ENCODE peak calls at places on chromosomes 2 and 18, in nine cellular contexts. C is AG10803, E is Calu3, F is fibroblast of pulmonary artery, B is brain microvascular endothelial cell, G is fibroblast of mammary gland, R is dorsolateral prefrontal cortex, J is mucosa of descending colon, M is endothelial cell. T is an unnamed sample.

GRCh38 chr2:3198119-3198518 is 179.5 kb downstream of the EIPR1 start:
- DNase-seq in C (no peak), E (no peak), F (no peak), B (no peak), G (peak), R (peak), J (no peak), M (peak), T (peak)

GRCh38 chr2:12819098-12819465 is 102.3 kb downstream of the TRIB2 start:
- DNase-seq in C (peak), E (peak), F (peak), B (peak), G (peak), R (no peak), J (peak), M (no peak), T (peak)

GRCh38 chr2:45276914-45277313 is 267.7 kb upstream of the SIX2 start:
- DNase-seq in C (no peak), E (peak), F (peak), B (peak), G (peak), R (no peak), J (no peak), M (no peak), T (peak)

GRCh38 chr2:168210216-168210897 is 37.0 kb downstream of the STK39 start:
- DNase-seq in C (peak), E (no peak), F (no peak), B (no peak), G (no peak), R (no peak), J (no peak), M (no peak), T (peak)

GRCh38 chr2:54724560-54725342 is 1.3 kb downstream of the EML6 start:
- DNase-seq in C (peak), E (peak), F (no peak), B (no peak), G (no peak), R (peak), J (peak), M (peak), T (no peak)

GRCh38 chr2:239893236-239893515 is 132.0 kb downstream of the NDUFA10 start:
- DNase-seq in C (no peak), E (no peak), F (no peak), B (no peak), G (no peak), R (no peak), J (no peak), M (no peak), T (no peak)

GRCh38 chr18:55844373-55844772 is 256.4 kb upstream of the TCF4 start:
- DNase-seq in C (no peak), E (no peak), F (no peak), B (no peak), G (no peak), R (no peak), J (no peak), M (no peak), T (no peak)

GRCh38 chr18:76983613-76984051 is 149.0 kb downstream of the MBP start:
- DNase-seq in C (no peak), E (no peak), F (no peak), B (no peak), G (no peak), R (no peak), J (no peak), M (no peak), T (no peak)

GRCh38 chr2:240787521-240788472 is 32.2 kb downstream of the KIF1A start:
- DNase-seq in C (no peak), E (no peak), F (no peak), B (no peak), G (no peak), R (peak), J (no peak), M (no peak), T (no peak)

GRCh38 chr18:75406491-75407445 is 20.7 kb downstream of the SMIM21 start:
- DNase-seq in C (no peak), E (no peak), F (peak), B (peak), G (peak), R (no peak), J (no peak), M (no peak), T (peak)

GRCh38 chr2:240997856-240998705 is at the start of gene SNED1:
- DNase-seq in C (peak), E (peak), F (peak), B (peak), G (peak), R (peak), J (peak), M (peak), T (peak)

GRCh38 chr18:48836806-48837615 is 113.8 kb downstream of the SMAD7 start:
- DNase-seq in C (no peak), E (no peak), F (no peak), B (no peak), G (no peak), R (no peak), J (no peak), M (no peak), T (no peak)

GRCh38 chr2:20682166-20682565 is 15.2 kb downstream of the GDF7 start:
- DNase-seq in C (no peak), E (no peak), F (peak), B (peak), G (no peak), R (no peak), J (no peak), M (peak), T (no peak)

GRCh38 chr18:79912994-79913831 is 38.2 kb downstream of the SLC66A2 start:
- DNase-seq in C (no peak), E (no peak), F (no peak), B (no peak), G (no peak), R (no peak), J (no peak), M (no peak), T (no peak)

GRCh38 chr2:173149491-173149890 is 73.8 kb downstream of the MAP3K20 start:
- DNase-seq in C (no peak), E (no peak), F (no peak), B (no peak), G (no peak), R (no peak), J (no peak), M (no peak), T (no peak)

GRCh38 chr2:234674781-234675201 is 177.9 kb upstream of the ARL4C start:
- DNase-seq in C (peak), E (no peak), F (peak), B (peak), G (peak), R (no peak), J (no peak), M (no peak), T (peak)

GRCh38 chr2:47051562-47051961 is 103.5 kb downstream of the STPG4 start:
- DNase-seq in C (no peak), E (no peak), F (no peak), B (no peak), G (no peak), R (no peak), J (no peak), M (no peak), T (no peak)

GRCh38 chr2:20093263-20094141 is 42.1 kb upstream of the LAPTM4A start:
- DNase-seq in C (peak), E (peak), F (peak), B (peak), G (peak), R (no peak), J (peak), M (peak), T (peak)

GRCh38 chr2:100704156-100704555 is 115.8 kb upstream of the NPAS2 start:
- DNase-seq in C (no peak), E (no peak), F (no peak), B (no peak), G (no peak), R (no peak), J (no peak), M (no peak), T (no peak)

GRCh38 chr2:40287201-40287600 is 164.7 kb downstream of the SLC8A1 start:
- DNase-seq in C (peak), E (no peak), F (peak), B (no peak), G (peak), R (no peak), J (no peak), M (no peak), T (no peak)

GRCh38 chr2:212227755-212228154 is 310.8 kb downstream of the ERBB4 start:
- DNase-seq in C (peak), E (peak), F (peak), B (peak), G (peak), R (no peak), J (peak), M (no peak), T (peak)

GRCh38 chr2:9658972-9659371 is 28.2 kb upstream of the YWHAQ start:
- DNase-seq in C (peak), E (no peak), F (no peak), B (peak), G (peak), R (no peak), J (no peak), M (no peak), T (peak)

GRCh38 chr2:121121661-121122060 is 163.3 kb downstream of the TFCP2L1 start:
- DNase-seq in C (no peak), E (no peak), F (no peak), B (no peak), G (no peak), R (no peak), J (no peak), M (no peak), T (no peak)

GRCh38 chr18:21769206-21769605 is 28.6 kb downstream of the MIB1 start:
- DNase-seq in C (peak), E (no peak), F (no peak), B (no peak), G (peak), R (no peak), J (no peak), M (no peak), T (no peak)

GRCh38 chr18:55878224-55878623 is 290.2 kb upstream of the TCF4 start:
- DNase-seq in C (no peak), E (no peak), F (peak), B (peak), G (peak), R (no peak), J (no peak), M (no peak), T (peak)

GRCh38 chr2:19800796-19801195 is 101.0 kb downstream of the TTC32 start:
- DNase-seq in C (no peak), E (no peak), F (no peak), B (no peak), G (no peak), R (no peak), J (no peak), M (no peak), T (no peak)

GRCh38 chr18:10131783-10132381 is 218.1 kb downstream of the VAPA start:
- DNase-seq in C (no peak), E (peak), F (no peak), B (no peak), G (no peak), R (peak), J (no peak), M (peak), T (peak)

GRCh38 chr2:233422050-233422639 is 67.9 kb downstream of the DGKD start:
- DNase-seq in C (no peak), E (peak), F (no peak), B (no peak), G (no peak), R (no peak), J (peak), M (no peak), T (no peak)

DNA sequence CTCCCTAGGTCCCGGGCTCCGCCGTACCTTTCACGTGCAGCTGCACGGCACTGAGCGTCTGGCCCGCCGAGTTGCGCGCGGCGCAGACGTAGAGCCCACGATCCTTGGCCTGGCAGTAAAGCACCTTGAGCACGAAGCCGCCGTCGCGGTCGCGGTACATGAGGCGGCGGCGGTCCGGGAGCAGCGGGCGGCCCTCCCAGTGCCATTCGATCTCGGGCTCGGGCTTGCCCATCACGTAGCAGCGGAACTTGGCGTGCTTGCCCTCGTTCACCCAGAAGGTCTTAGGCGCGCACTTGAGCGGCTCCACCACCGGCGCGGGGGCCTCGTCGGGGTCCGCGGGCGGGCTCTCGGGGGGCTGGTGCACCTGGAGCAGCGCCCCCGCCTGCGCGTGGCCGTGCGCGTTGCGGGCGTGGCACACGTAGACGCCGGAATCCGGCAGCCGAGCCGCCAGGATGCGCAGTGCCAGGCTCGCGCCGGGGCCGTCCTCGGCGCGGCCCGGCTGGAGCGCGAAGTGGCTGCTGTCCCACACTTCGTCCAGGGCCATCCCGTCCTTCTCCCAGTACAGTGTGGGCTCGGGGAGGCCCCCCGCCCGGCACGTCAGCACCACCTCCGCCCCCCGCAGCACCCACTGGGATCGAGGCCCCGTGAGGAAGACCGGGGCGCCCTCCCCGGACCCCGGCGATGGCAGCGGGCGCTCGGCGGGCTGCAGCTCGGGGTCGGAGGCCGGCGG is 980 bp downstream of the OBSL1 start:
- DNase-seq in C (peak), E (peak), F (peak), B (no peak), G (peak), R (peak), J (peak), M (no peak), T (peak)
- TF ChIP-seq CTCF in C (no peak), E (no peak), F (no peak), B (no peak), G (no peak), R (no peak), J (no peak), M (no peak), T (no peak)

GRCh38 chr2:203395858-203396257 is 67.7 kb downstream of the ABI2 start:
- DNase-seq in C (no peak), E (no peak), F (no peak), B (no peak), G (no peak), R (no peak), J (no peak), M (no peak), T (no peak)

GRCh38 chr2:203394519-203395227 is 66.5 kb downstream of the ABI2 start:
- DNase-seq in C (no peak), E (no peak), F (peak), B (no peak), G (no peak), R (no peak), J (no peak), M (peak), T (no peak)

GRCh38 chr2:203399031-203399430 is 70.8 kb downstream of the ABI2 start:
- DNase-seq in C (no peak), E (no peak), F (no peak), B (no peak), G (peak), R (no peak), J (no peak), M (no peak), T (no peak)

GRCh38 chr2:203400805-203401585 is 72.8 kb downstream of the ABI2 start:
- DNase-seq in C (peak), E (no peak), F (peak), B (no peak), G (no peak), R (no peak), J (no peak), M (no peak), T (peak)

GRCh38 chr2:203396667-203397066 is 68.5 kb downstream of the ABI2 start:
- DNase-seq in C (no peak), E (peak), F (no peak), B (no peak), G (no peak), R (no peak), J (no peak), M (no peak), T (no peak)
- TF ChIP-seq CTCF in C (peak), E (peak), F (peak), B (peak), G (peak), R (no peak), J (no peak), M (peak), T (peak)

GRCh38 chr2:176278927-176279326 is 9.7 kb downstream of the MTX2 start:
- DNase-seq in C (no peak), E (no peak), F (no peak), B (no peak), G (no peak), R (no peak), J (no peak), M (no peak), T (no peak)
- TF ChIP-seq CTCF in C (no peak), E (no peak), F (no peak), B (no peak), G (no peak), R (no peak), J (no peak), M (no peak), T (no peak)

GRCh38 chr2:8285081-8285480 is 396.8 kb upstream of the ID2 start:
- DNase-seq in C (peak), E (no peak), F (peak), B (no peak), G (peak), R (no peak), J (no peak), M (no peak), T (peak)
- TF ChIP-seq CTCF in C (peak), E (no peak), F (peak), B (peak), G (peak), R (no peak), J (no peak), M (no peak), T (peak)

GRCh38 chr2:156435725-156436476 is at the start of gene GPD2:
- DNase-seq in C (peak), E (peak), F (peak), B (peak), G (peak), R (peak), J (peak), M (peak), T (peak)
- TF ChIP-seq CTCF in C (no peak), E (no peak), F (no peak), B (peak), G (no peak), R (peak), J (no peak), M (no peak), T (no peak)

GRCh38 chr2:33134764-33135560 is 188.2 kb downstream of the LTBP1 start:
- DNase-seq in C (peak), E (no peak), F (peak), B (no peak), G (no peak), R (no peak), J (no peak), M (no peak), T (no peak)

GRCh38 chr2:33133436-33133835 is 186.7 kb downstream of the LTBP1 start:
- DNase-seq in C (no peak), E (no peak), F (no peak), B (peak), G (peak), R (no peak), J (no peak), M (no peak), T (peak)

GRCh38 chr2:33136056-33136455 is 189.3 kb downstream of the LTBP1 start:
- DNase-seq in C (no peak), E (no peak), F (peak), B (peak), G (peak), R (no peak), J (no peak), M (no peak), T (no peak)

GRCh38 chr2:33135645-33136044 is 188.9 kb downstream of the LTBP1 start:
- DNase-seq in C (peak), E (no peak), F (peak), B (no peak), G (peak), R (no peak), J (no peak), M (no peak), T (peak)

GRCh38 chr2:33134086-33134763 is 187.5 kb downstream of the LTBP1 start:
- DNase-seq in C (peak), E (peak), F (peak), B (peak), G (peak), R (no peak), J (peak), M (no peak), T (peak)
- TF ChIP-seq CTCF in C (peak), E (no peak), F (peak), B (peak), G (peak), R (peak), J (no peak), M (no peak), T (peak)

DNA sequence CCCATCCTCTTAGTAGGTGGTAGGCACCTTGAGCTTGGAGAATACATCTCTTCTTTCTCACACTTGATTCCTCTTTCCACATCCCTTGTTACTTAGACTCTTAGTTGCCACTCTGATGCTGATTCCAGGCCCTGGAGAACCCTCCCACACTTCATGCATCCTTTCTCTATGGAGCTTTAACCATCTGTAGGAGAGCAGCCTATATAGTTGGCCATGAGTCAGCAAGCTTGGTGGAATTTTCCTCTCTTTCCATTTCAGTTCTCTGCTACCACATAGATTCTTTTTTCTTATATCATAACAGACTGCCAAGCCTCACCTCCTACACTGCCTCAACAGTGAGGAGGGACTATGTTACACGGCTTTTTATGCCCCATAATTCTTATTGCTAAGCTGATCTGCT is 851.6 kb upstream of the CDH2 start:
- DNase-seq in C (no peak), E (no peak), F (no peak), B (no peak), G (no peak), R (no peak), J (no peak), M (no peak), T (no peak)
- TF ChIP-seq CTCF in C (no peak), E (no peak), F (no peak), B (no peak), G (no peak), R (no peak), J (no peak), M (no peak), T (no peak)

DNA sequence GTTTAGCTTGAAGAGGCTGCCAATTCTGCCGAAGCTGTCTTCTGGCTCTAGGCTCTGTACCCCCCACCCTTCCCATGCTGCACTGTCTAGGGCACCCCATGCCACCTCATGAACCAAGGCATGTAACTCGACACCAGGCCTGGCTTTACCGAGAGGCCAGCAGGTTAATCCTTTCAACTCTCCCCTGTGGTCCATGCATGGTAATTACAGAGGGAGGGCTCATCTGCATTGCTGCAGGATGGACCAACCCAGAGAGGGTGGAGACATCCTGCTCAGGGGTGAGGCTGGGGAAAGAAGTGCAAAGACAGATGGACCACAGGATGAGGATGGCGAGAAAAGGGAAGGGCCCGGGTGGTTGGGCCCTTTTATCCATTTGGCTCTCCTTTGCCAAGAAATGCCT is 65.8 kb downstream of the KCTD1 start:
- DNase-seq in C (no peak), E (peak), F (no peak), B (no peak), G (no peak), R (no peak), J (no peak), M (no peak), T (no peak)
- TF ChIP-seq CTCF in C (no peak), E (peak), F (no peak), B (no peak), G (no peak), R (no peak), J (no peak), M (no peak), T (no peak)

GRCh38 chr2:185202928-185203327 is 535.7 kb upstream of the FSIP2 start:
- DNase-seq in C (no peak), E (no peak), F (no peak), B (no peak), G (no peak), R (no peak), J (no peak), M (no peak), T (no peak)

GRCh38 chr2:185202416-185202815 is 536.2 kb upstream of the FSIP2 start:
- DNase-seq in C (no peak), E (no peak), F (no peak), B (no peak), G (no peak), R (no peak), J (no peak), M (no peak), T (no peak)

DNA sequence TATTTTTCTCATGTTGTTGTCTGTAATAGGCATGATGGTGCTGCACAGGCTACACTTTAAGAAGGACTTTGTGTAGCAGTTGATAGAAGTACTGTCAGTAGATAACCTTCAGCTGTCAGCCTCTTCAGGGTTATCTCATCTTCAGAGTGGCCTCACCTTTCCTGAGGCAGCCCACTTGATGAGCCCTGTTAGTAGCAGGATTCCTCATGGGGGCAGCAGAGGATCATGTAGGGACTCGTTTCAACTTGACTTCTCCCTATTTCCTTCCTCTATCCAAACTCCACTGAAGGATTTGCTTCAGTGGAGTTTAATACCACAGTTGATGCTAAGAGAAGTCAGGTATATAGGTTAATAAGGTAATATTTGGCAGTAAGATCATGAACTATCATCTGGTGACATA is 530.3 kb upstream of the FSIP2 start:
- DNase-seq in C (no peak), E (peak), F (peak), B (peak), G (peak), R (no peak), J (peak), M (peak), T (peak)
- TF ChIP-seq CTCF in C (no peak), E (peak), F (no peak), B (peak), G (peak), R (peak), J (no peak), M (peak), T (peak)